ENCODE peak calls at places on chromosomes 7 and 10, in six cellular contexts. L is body of pancreas, F is testis, J is endothelial cell of umbilical vein, A is kidney, D is neural progenitor cell. S is an unnamed sample.
A peak's percentile ranks its signal among the peaks of the same experiment; 100 is the strongest.

GRCh38 chr10:114274616-114275453 is 35.8 kb downstream of the VWA2 start:
- DNase-seq in L (no peak), F (no peak), J (no peak), A (peak; percentile 27), D (no peak), S (no peak)

GRCh38 chr10:113947138-113948011 is 92.9 kb downstream of the NHLRC2 start:
- DNase-seq in L (peak; percentile 53), F (no peak), J (no peak), A (no peak), D (no peak), S (no peak)

GRCh38 chr10:52984169-52984568 is 211.6 kb upstream of the MBL2 start:
- DNase-seq in L (no peak), F (no peak), J (no peak), A (no peak), D (no peak), S (no peak)

GRCh38 chr10:72388062-72388461 is 33.3 kb upstream of the DNAJB12 start:
- DNase-seq in L (no peak), F (no peak), J (no peak), A (no peak), D (no peak), S (no peak)

GRCh38 chr7:5354460-5355279 is 69.0 kb downstream of the TNRC18 start:
- DNase-seq in L (peak; percentile 68), F (peak; percentile 81), J (no peak), A (peak; percentile 84), D (no peak), S (no peak)

GRCh38 chr10:33010132-33011037 is 52.4 kb upstream of the ITGB1 start:
- DNase-seq in L (peak; percentile 20), F (no peak), J (peak; percentile 37), A (no peak), D (peak; percentile 47), S (no peak)

GRCh38 chr10:128487517-128487916 is 361.3 kb upstream of the MKI67 start:
- DNase-seq in L (no peak), F (no peak), J (no peak), A (no peak), D (no peak), S (no peak)

GRCh38 chr10:111080224-111080623 is 3.4 kb downstream of the ADRA2A start:
- DNase-seq in L (no peak), F (no peak), J (no peak), A (no peak), D (no peak), S (no peak)

GRCh38 chr7:2082357-2083038 is 150.2 kb downstream of the MAD1L1 start:
- DNase-seq in L (no peak), F (peak; percentile 32), J (no peak), A (no peak), D (no peak), S (no peak)

GRCh38 chr7:7970113-7970619 is 1.6 kb downstream of the GLCCI1 start:
- DNase-seq in L (no peak), F (no peak), J (no peak), A (no peak), D (peak; percentile 55), S (no peak)

GRCh38 chr10:129586897-129587443 is 119.9 kb downstream of the MGMT start:
- DNase-seq in L (no peak), F (no peak), J (no peak), A (no peak), D (no peak), S (no peak)

GRCh38 chr10:97798958-97799565 is 27.3 kb upstream of the SFRP5 start:
- DNase-seq in L (no peak), F (no peak), J (no peak), A (no peak), D (no peak), S (no peak)

GRCh38 chr7:44580945-44581344 is 1.1 kb downstream of the TMED4 start:
- DNase-seq in L (no peak), F (no peak), J (no peak), A (no peak), D (no peak), S (no peak)

GRCh38 chr7:44587843-44588711 is 6.0 kb upstream of the TMED4 start:
- DNase-seq in L (peak; percentile 46), F (peak; percentile 75), J (peak; percentile 81), A (no peak), D (no peak), S (no peak)

GRCh38 chr7:44581426-44581906 is 565 bp downstream of the TMED4 start:
- DNase-seq in L (peak; percentile 36), F (peak; percentile 20), J (no peak), A (peak; percentile 86), D (no peak), S (no peak)

GRCh38 chr7:44581907-44582603 is at the start of gene TMED4:
- DNase-seq in L (peak; percentile 100), F (peak; percentile 100), J (peak; percentile 99), A (peak; percentile 100), D (peak; percentile 99), S (peak; percentile 96)

DNA sequence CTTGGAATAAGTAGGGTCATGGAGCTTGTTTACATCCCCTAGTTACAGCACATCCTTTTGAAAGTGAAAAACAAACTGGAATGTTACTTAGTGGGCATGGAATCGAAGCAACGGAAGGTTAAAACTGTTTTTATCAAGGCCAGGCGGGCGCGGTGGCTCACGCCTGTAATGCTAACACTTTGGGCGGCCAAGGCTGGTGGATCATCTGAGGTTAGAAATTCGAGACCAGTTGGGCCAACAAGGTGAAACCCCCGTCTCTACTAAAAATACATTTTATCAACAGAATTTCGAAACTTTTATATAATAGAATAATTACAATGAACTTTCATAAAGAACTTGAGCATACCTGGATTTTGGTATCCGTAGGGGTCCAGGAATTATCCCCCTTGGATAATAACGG is 1.1 kb upstream of the TMED4 start:
- DNase-seq in L (no peak), F (no peak), J (no peak), A (no peak), D (no peak), S (no peak)
- H3K27ac ChIP-seq in L (peak overlapping the region; percentile 92), F (peak overlapping the region; percentile 99), J (no peak overlapping the region), A (peak overlapping the region; percentile 100), D (no peak overlapping the region), S (no peak overlapping the region)

GRCh38 chr7:63900394-63901203 is 98.0 kb upstream of the ZNF722 start:
- DNase-seq in L (peak; percentile 81), F (peak; percentile 99), J (no peak), A (peak; percentile 97), D (no peak), S (no peak)

GRCh38 chr7:63899691-63900393 is 98.8 kb upstream of the ZNF722 start:
- DNase-seq in L (peak; percentile 58), F (peak; percentile 95), J (no peak), A (peak; percentile 94), D (no peak), S (no peak)
- H3K4me3 ChIP-seq in L (peak overlapping the region; percentile 25), F (peak overlapping the region; percentile 60), J (no peak overlapping the region), A (peak overlapping the region; percentile 82), D (no peak overlapping the region), S (no peak overlapping the region)

DNA sequence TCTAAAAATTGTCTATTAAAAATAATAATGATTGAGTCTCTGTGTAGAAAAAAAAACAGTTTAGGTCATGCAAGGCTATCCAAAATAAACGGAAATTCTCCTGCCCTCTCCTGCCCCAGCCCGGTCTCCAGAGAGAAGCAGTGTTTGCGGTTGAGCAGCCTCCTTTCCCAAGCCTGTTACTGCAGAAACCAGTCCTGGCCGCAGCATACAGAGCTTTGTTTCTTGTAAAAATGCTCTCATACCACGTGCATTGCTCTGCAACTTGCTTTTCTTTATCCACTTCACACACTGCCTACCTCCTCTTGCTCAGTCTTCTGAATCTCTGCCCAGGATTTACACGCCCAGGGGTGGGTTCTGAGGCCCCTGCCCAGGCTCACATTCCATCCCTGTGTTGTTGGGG is 34.4 kb upstream of the CUL1 start:
- DNase-seq in L (no peak), F (peak; percentile 74), J (peak; percentile 38), A (peak; percentile 82), D (no peak), S (no peak)
- H3K27ac ChIP-seq in L (no peak overlapping the region), F (no peak overlapping the region), J (no peak overlapping the region), A (no peak overlapping the region), D (no peak overlapping the region), S (no peak overlapping the region)

DNA sequence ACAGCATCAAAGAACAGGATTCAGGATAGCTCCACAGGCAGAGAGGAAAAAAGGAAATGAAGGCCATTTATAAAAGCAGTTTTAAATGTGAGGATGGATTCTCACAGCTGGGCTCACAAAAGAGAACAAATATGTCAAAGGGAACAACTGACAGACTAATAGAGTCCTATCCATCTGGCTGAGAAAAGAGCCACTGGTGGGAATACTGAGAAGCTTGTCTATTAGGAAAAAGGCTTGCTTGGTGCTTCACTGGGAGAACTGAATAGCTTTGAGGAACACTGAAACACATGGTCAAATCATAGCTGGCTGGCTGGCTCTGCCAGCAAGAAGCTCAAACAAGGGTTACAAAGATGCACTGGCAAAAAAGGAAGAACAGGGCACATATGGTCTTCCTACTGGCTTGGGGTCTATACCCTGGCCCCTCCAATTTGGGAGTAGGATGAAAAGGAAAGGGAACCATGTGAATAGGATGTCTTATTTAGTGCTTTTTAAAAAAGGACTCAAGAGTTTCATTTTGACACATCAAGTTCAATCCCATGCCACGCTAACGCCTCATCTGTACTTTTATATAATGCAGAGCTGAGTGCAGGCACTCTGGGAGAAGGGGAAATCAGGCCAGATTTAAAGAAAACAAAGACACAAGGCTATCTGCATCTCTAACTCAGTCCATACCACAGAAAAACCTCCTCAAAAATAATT is 44.8 kb upstream of the KCNIP2 start:
- DNase-seq in L (no peak), F (no peak), J (no peak), A (no peak), D (no peak), S (no peak)
- H3K4me3 ChIP-seq in L (no peak overlapping the region), F (no peak overlapping the region), J (no peak overlapping the region), A (no peak overlapping the region), D (no peak overlapping the region), S (no peak overlapping the region)

S was measured in SK-N-MC.